ENCODE peak calls at places on chromosome 17, in nine cellular contexts. One of them, this sample, is unnamed.

GRCh38 chr17:42985225-42985624 is 4.9 kb downstream of the RUNDC1 start:
- DNase-seq in progenitor cell of endocrine pancreas: no peak
- DNase-seq in fibroblast of villous mesenchyme: no peak
- DNase-seq in Calu3: no peak
- DNase-seq in left ventricle myocardium inferior: no peak
- DNase-seq in omental fat pad: no peak
- DNase-seq in cardiac fibroblast: no peak
- DNase-seq in esophagus muscularis mucosa: no peak
- DNase-seq in neural progenitor cell: no peak
- DNase-seq in this sample: peak

GRCh38 chr17:7281953-7282751 is 634 bp downstream of the SLC2A4 start:
- DNase-seq in neural progenitor cell: no peak
- DNase-seq in fibroblast of villous mesenchyme: no peak
- DNase-seq in cardiac fibroblast: no peak
- DNase-seq in esophagus muscularis mucosa: no peak
- DNase-seq in Calu3: no peak
- DNase-seq in left ventricle myocardium inferior: peak
- DNase-seq in omental fat pad: no peak
- DNase-seq in progenitor cell of endocrine pancreas: peak
- DNase-seq in this sample: peak

GRCh38 chr17:83064732-83065659 is 14.4 kb upstream of the METRNL start:
- DNase-seq in omental fat pad: peak
- DNase-seq in cardiac fibroblast: no peak
- DNase-seq in esophagus muscularis mucosa: no peak
- DNase-seq in progenitor cell of endocrine pancreas: peak
- DNase-seq in left ventricle myocardium inferior: peak
- DNase-seq in neural progenitor cell: no peak
- DNase-seq in Calu3: peak
- DNase-seq in fibroblast of villous mesenchyme: no peak
- DNase-seq in this sample: no peak

GRCh38 chr17:81528651-81529436 is 667 bp downstream of the FSCN2 start:
- DNase-seq in left ventricle myocardium inferior: no peak
- DNase-seq in neural progenitor cell: no peak
- DNase-seq in fibroblast of villous mesenchyme: no peak
- DNase-seq in esophagus muscularis mucosa: no peak
- DNase-seq in omental fat pad: no peak
- DNase-seq in Calu3: no peak
- DNase-seq in cardiac fibroblast: no peak
- DNase-seq in progenitor cell of endocrine pancreas: no peak
- DNase-seq in this sample: no peak

GRCh38 chr17:2939714-2940351 is 123.6 kb downstream of the OR1D5 start:
- DNase-seq in cardiac fibroblast: no peak
- DNase-seq in esophagus muscularis mucosa: no peak
- DNase-seq in fibroblast of villous mesenchyme: no peak
- DNase-seq in neural progenitor cell: no peak
- DNase-seq in omental fat pad: no peak
- DNase-seq in Calu3: peak
- DNase-seq in progenitor cell of endocrine pancreas: no peak
- DNase-seq in left ventricle myocardium inferior: peak
- DNase-seq in this sample: no peak

GRCh38 chr17:40070895-40071719 is 8.3 kb downstream of the THRA start:
- DNase-seq in Calu3: peak
- DNase-seq in fibroblast of villous mesenchyme: no peak
- DNase-seq in neural progenitor cell: peak
- DNase-seq in esophagus muscularis mucosa: no peak
- DNase-seq in progenitor cell of endocrine pancreas: no peak
- DNase-seq in left ventricle myocardium inferior: peak
- DNase-seq in cardiac fibroblast: no peak
- DNase-seq in omental fat pad: no peak
- DNase-seq in this sample: no peak

GRCh38 chr17:7897773-7898172 is 9.2 kb downstream of the CHD3 start:
- DNase-seq in omental fat pad: no peak
- DNase-seq in progenitor cell of endocrine pancreas: no peak
- DNase-seq in neural progenitor cell: no peak
- DNase-seq in left ventricle myocardium inferior: no peak
- DNase-seq in Calu3: no peak
- DNase-seq in fibroblast of villous mesenchyme: peak
- DNase-seq in cardiac fibroblast: peak
- DNase-seq in esophagus muscularis mucosa: no peak
- DNase-seq in this sample: no peak

GRCh38 chr17:56707312-56708219 is 114.1 kb downstream of the NOG start:
- DNase-seq in cardiac fibroblast: peak
- DNase-seq in neural progenitor cell: peak
- DNase-seq in Calu3: no peak
- DNase-seq in left ventricle myocardium inferior: no peak
- DNase-seq in fibroblast of villous mesenchyme: no peak
- DNase-seq in progenitor cell of endocrine pancreas: no peak
- DNase-seq in esophagus muscularis mucosa: no peak
- DNase-seq in omental fat pad: no peak
- DNase-seq in this sample: no peak

GRCh38 chr17:73715714-73716113 is 71.5 kb upstream of the SDK2 start:
- DNase-seq in Calu3: no peak
- DNase-seq in progenitor cell of endocrine pancreas: no peak
- DNase-seq in left ventricle myocardium inferior: no peak
- DNase-seq in fibroblast of villous mesenchyme: no peak
- DNase-seq in cardiac fibroblast: no peak
- DNase-seq in omental fat pad: no peak
- DNase-seq in neural progenitor cell: no peak
- DNase-seq in esophagus muscularis mucosa: no peak
- DNase-seq in this sample: no peak

GRCh38 chr17:41499714-41500113 is 5.7 kb downstream of the KRT13 start:
- DNase-seq in cardiac fibroblast: no peak
- DNase-seq in progenitor cell of endocrine pancreas: no peak
- DNase-seq in esophagus muscularis mucosa: no peak
- DNase-seq in fibroblast of villous mesenchyme: no peak
- DNase-seq in Calu3: no peak
- DNase-seq in neural progenitor cell: no peak
- DNase-seq in left ventricle myocardium inferior: no peak
- DNase-seq in omental fat pad: no peak
- DNase-seq in this sample: no peak

GRCh38 chr17:35022536-35023063 is 40.9 kb downstream of the RFFL start:
- DNase-seq in Calu3: no peak
- DNase-seq in cardiac fibroblast: peak
- DNase-seq in omental fat pad: peak
- DNase-seq in left ventricle myocardium inferior: peak
- DNase-seq in esophagus muscularis mucosa: peak
- DNase-seq in neural progenitor cell: no peak
- DNase-seq in fibroblast of villous mesenchyme: peak
- DNase-seq in progenitor cell of endocrine pancreas: no peak
- DNase-seq in this sample: peak

GRCh38 chr17:44354582-44355309 is 8.9 kb downstream of the FAM171A2 start:
- DNase-seq in omental fat pad: no peak
- DNase-seq in progenitor cell of endocrine pancreas: peak
- DNase-seq in esophagus muscularis mucosa: no peak
- DNase-seq in fibroblast of villous mesenchyme: no peak
- DNase-seq in Calu3: no peak
- DNase-seq in left ventricle myocardium inferior: peak
- DNase-seq in cardiac fibroblast: no peak
- DNase-seq in neural progenitor cell: peak
- DNase-seq in this sample: peak

GRCh38 chr17:35144840-35145239 is 2.7 kb upstream of the NLE1 start:
- DNase-seq in Calu3: no peak
- DNase-seq in fibroblast of villous mesenchyme: no peak
- DNase-seq in left ventricle myocardium inferior: no peak
- DNase-seq in cardiac fibroblast: no peak
- DNase-seq in neural progenitor cell: no peak
- DNase-seq in omental fat pad: no peak
- DNase-seq in esophagus muscularis mucosa: no peak
- DNase-seq in progenitor cell of endocrine pancreas: no peak
- DNase-seq in this sample: no peak

GRCh38 chr17:18362509-18363020 is 785 bp downstream of the SHMT1 start:
- DNase-seq in neural progenitor cell: peak
- DNase-seq in progenitor cell of endocrine pancreas: no peak
- DNase-seq in cardiac fibroblast: peak
- DNase-seq in left ventricle myocardium inferior: peak
- DNase-seq in omental fat pad: peak
- DNase-seq in Calu3: peak
- DNase-seq in fibroblast of villous mesenchyme: peak
- DNase-seq in esophagus muscularis mucosa: peak
- DNase-seq in this sample: no peak

GRCh38 chr17:11268176-11268575 is 27.2 kb downstream of the SHISA6 start:
- DNase-seq in left ventricle myocardium inferior: no peak
- DNase-seq in Calu3: no peak
- DNase-seq in omental fat pad: no peak
- DNase-seq in fibroblast of villous mesenchyme: no peak
- DNase-seq in neural progenitor cell: no peak
- DNase-seq in cardiac fibroblast: no peak
- DNase-seq in esophagus muscularis mucosa: no peak
- DNase-seq in progenitor cell of endocrine pancreas: no peak
- DNase-seq in this sample: no peak

GRCh38 chr17:11269210-11269609 is 28.2 kb downstream of the SHISA6 start:
- DNase-seq in neural progenitor cell: no peak
- DNase-seq in progenitor cell of endocrine pancreas: no peak
- DNase-seq in left ventricle myocardium inferior: no peak
- DNase-seq in esophagus muscularis mucosa: no peak
- DNase-seq in omental fat pad: no peak
- DNase-seq in fibroblast of villous mesenchyme: no peak
- DNase-seq in cardiac fibroblast: no peak
- DNase-seq in Calu3: no peak
- DNase-seq in this sample: no peak

DNA sequence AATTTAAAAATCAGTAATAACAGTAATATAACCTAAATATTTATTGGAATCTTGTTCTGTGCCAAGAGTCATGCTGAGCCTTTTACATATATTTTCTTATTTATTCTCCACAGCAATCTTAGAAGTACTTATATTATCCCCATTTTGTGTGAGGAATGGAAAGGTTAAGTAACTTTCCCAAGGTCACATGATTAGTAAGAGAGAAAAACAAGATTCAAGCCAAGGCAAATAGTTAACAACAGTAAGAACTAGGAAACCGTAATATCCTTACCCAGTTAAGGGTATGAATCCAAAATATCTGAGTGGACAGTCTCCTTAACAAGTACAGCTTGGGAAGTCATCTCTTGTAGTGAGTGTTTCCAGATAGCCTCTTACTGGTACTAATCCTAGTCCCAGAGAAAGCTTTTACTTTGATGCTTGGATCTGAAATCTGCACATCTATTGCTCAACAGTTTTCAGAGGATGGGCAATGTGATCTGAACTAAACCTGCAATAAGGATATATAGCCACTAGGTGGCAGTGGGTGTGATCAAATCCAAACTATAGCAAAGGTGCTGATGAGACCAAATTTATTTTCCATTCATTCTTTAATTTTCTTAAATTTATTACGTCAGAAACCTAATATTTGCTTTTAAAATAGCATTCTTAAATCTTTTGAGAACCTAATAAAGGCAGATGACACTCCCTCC is 23.3 kb downstream of the SHISA6 start:
- DNase-seq in left ventricle myocardium inferior: no peak
- DNase-seq in cardiac fibroblast: no peak
- DNase-seq in esophagus muscularis mucosa: no peak
- DNase-seq in neural progenitor cell: no peak
- DNase-seq in progenitor cell of endocrine pancreas: no peak
- DNase-seq in fibroblast of villous mesenchyme: no peak
- DNase-seq in Calu3: no peak
- DNase-seq in omental fat pad: no peak
- DNase-seq in this sample: no peak
- TF ChIP-seq CTCF in left ventricle myocardium inferior: no peak
- TF ChIP-seq CTCF in cardiac fibroblast: peak
- TF ChIP-seq CTCF in esophagus muscularis mucosa: no peak
- TF ChIP-seq CTCF in neural progenitor cell: peak
- TF ChIP-seq CTCF in progenitor cell of endocrine pancreas: peak
- TF ChIP-seq CTCF in fibroblast of villous mesenchyme: peak
- TF ChIP-seq CTCF in Calu3: no peak
- TF ChIP-seq CTCF in omental fat pad: no peak
- TF ChIP-seq CTCF in this sample: no peak

DNA sequence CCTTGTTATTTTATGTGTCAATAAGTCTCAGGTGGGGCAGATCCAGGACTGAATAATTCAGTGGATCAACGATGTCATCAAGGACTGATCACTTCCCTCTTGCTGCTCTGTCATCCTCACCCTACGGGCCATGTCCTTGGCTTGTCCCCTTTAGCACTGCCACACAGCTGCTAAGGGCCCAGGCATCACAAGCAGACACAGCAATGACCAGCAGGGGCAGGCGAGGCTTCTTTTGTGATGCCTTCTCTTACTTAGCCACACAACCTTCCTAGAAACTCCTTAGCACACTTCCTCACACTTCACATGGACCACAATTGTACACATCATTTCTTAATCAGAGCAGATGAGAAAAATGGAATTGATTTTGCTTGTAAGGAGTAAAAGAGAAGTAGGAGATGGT is 356.3 kb upstream of the SOX9 start:
- DNase-seq in left ventricle myocardium inferior: no peak
- DNase-seq in Calu3: peak
- DNase-seq in omental fat pad: no peak
- DNase-seq in fibroblast of villous mesenchyme: no peak
- DNase-seq in esophagus muscularis mucosa: no peak
- DNase-seq in progenitor cell of endocrine pancreas: peak
- DNase-seq in cardiac fibroblast: peak
- DNase-seq in neural progenitor cell: peak
- DNase-seq in this sample: peak
- TF ChIP-seq CTCF in left ventricle myocardium inferior: peak
- TF ChIP-seq CTCF in Calu3: peak
- TF ChIP-seq CTCF in omental fat pad: no peak
- TF ChIP-seq CTCF in fibroblast of villous mesenchyme: peak
- TF ChIP-seq CTCF in esophagus muscularis mucosa: no peak
- TF ChIP-seq CTCF in progenitor cell of endocrine pancreas: peak
- TF ChIP-seq CTCF in cardiac fibroblast: peak
- TF ChIP-seq CTCF in neural progenitor cell: peak
- TF ChIP-seq CTCF in this sample: peak

GRCh38 chr17:45948881-45949624 is 50.0 kb upstream of the STH start:
- DNase-seq in esophagus muscularis mucosa: no peak
- DNase-seq in Calu3: peak
- DNase-seq in neural progenitor cell: peak
- DNase-seq in fibroblast of villous mesenchyme: peak
- DNase-seq in progenitor cell of endocrine pancreas: peak
- DNase-seq in omental fat pad: peak
- DNase-seq in left ventricle myocardium inferior: peak
- DNase-seq in cardiac fibroblast: peak
- DNase-seq in this sample: peak
- TF ChIP-seq CTCF in esophagus muscularis mucosa: peak
- TF ChIP-seq CTCF in Calu3: peak
- TF ChIP-seq CTCF in neural progenitor cell: peak
- TF ChIP-seq CTCF in fibroblast of villous mesenchyme: peak
- TF ChIP-seq CTCF in progenitor cell of endocrine pancreas: peak
- TF ChIP-seq CTCF in omental fat pad: no peak
- TF ChIP-seq CTCF in left ventricle myocardium inferior: peak
- TF ChIP-seq CTCF in cardiac fibroblast: peak
- TF ChIP-seq CTCF in this sample: peak

DNA sequence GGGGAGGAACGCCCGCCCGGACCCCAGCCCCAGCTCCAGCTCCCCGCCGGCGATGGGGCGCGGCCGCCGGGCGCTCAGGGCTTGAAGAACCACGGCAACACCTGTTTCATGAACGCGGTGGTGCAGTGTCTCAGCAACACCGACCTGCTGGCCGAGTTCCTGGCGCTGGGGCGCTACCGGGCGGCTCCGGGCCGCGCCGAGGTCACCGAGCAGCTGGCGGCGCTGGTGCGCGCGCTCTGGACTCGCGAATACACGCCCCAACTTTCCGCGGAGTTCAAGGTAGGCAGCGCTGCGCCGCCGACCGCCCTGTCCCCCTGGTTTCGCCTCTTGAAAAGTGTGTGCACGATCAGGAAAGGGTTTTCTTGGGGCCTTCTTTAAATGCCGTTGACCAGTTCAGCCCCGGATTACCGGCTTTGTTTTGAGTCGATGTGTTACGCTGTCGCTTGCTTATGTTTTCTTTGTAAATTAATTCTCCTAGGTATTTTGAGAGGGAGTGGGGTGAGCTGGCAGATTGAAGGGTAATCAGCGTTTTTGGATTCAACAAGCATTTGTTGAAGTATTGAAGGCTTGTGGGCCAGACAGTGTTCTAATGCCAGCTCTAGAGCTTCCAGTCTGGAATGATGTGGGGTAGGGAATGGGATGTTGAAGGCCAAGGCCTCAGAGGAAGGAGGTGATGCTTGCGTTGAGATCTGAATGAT is 690 bp downstream of the USP43 start:
- DNase-seq in left ventricle myocardium inferior: peak
- DNase-seq in neural progenitor cell: peak
- DNase-seq in esophagus muscularis mucosa: no peak
- DNase-seq in omental fat pad: no peak
- DNase-seq in progenitor cell of endocrine pancreas: peak
- DNase-seq in fibroblast of villous mesenchyme: peak
- DNase-seq in cardiac fibroblast: no peak
- DNase-seq in Calu3: peak
- DNase-seq in this sample: peak
- TF ChIP-seq CTCF in left ventricle myocardium inferior: no peak
- TF ChIP-seq CTCF in neural progenitor cell: peak
- TF ChIP-seq CTCF in esophagus muscularis mucosa: no peak
- TF ChIP-seq CTCF in omental fat pad: no peak
- TF ChIP-seq CTCF in progenitor cell of endocrine pancreas: no peak
- TF ChIP-seq CTCF in fibroblast of villous mesenchyme: no peak
- TF ChIP-seq CTCF in cardiac fibroblast: no peak
- TF ChIP-seq CTCF in Calu3: no peak
- TF ChIP-seq CTCF in this sample: peak